ENCODE peak calls at places on chromosomes 6 and 20, in four cellular contexts. One of them, this sample, is unnamed.

GRCh38 chr6:36444470-36444869 is 1.7 kb downstream of the KCTD20 start:
- DNase-seq in heart left ventricle: no peak
- DNase-seq in left lung: no peak
- DNase-seq in tibial nerve: no peak
- DNase-seq in this sample: no peak

GRCh38 chr20:10060223-10060622 is 25.4 kb downstream of the ANKEF1 start:
- DNase-seq in heart left ventricle: no peak
- DNase-seq in left lung: no peak
- DNase-seq in tibial nerve: no peak
- DNase-seq in this sample: no peak

GRCh38 chr20:49276895-49277785 is 717 bp downstream of the ZNFX1 start:
- DNase-seq in left lung: peak; percentile 86
- DNase-seq in tibial nerve: peak; percentile 14
- DNase-seq in heart left ventricle: peak; percentile 50
- DNase-seq in this sample: no peak

GRCh38 chr6:125945378-125946141 is 11.0 kb upstream of the HINT3 start:
- DNase-seq in tibial nerve: no peak
- DNase-seq in heart left ventricle: no peak
- DNase-seq in left lung: no peak
- DNase-seq in this sample: no peak

GRCh38 chr20:5393218-5393870 is 76.6 kb upstream of the PROKR2 start:
- DNase-seq in tibial nerve: no peak
- DNase-seq in left lung: no peak
- DNase-seq in heart left ventricle: no peak
- DNase-seq in this sample: no peak

GRCh38 chr6:43604174-43604573 is 24.9 kb downstream of the GTPBP2 start:
- DNase-seq in heart left ventricle: no peak
- DNase-seq in tibial nerve: no peak
- DNase-seq in left lung: no peak
- DNase-seq in this sample: no peak

GRCh38 chr20:48192109-48192508 is 406.8 kb upstream of the SULF2 start:
- DNase-seq in tibial nerve: no peak
- DNase-seq in left lung: no peak
- DNase-seq in heart left ventricle: no peak
- DNase-seq in this sample: no peak

GRCh38 chr6:50272611-50273010 is 222.9 kb upstream of the DEFB112 start:
- DNase-seq in tibial nerve: no peak
- DNase-seq in left lung: no peak
- DNase-seq in heart left ventricle: no peak
- DNase-seq in this sample: no peak

GRCh38 chr6:89500486-89501020 is 67.6 kb downstream of the ANKRD6 start:
- DNase-seq in left lung: no peak
- DNase-seq in tibial nerve: no peak
- DNase-seq in heart left ventricle: no peak
- DNase-seq in this sample: no peak

GRCh38 chr20:4171538-4172116 is 156.3 kb upstream of the RNF24 start:
- DNase-seq in left lung: no peak
- DNase-seq in tibial nerve: no peak
- DNase-seq in heart left ventricle: no peak
- DNase-seq in this sample: no peak

GRCh38 chr20:31719644-31720485 is 2.8 kb downstream of the BCL2L1 start:
- DNase-seq in tibial nerve: no peak
- DNase-seq in heart left ventricle: no peak
- DNase-seq in left lung: no peak
- DNase-seq in this sample: no peak

GRCh38 chr6:15399651-15400470 is 154.0 kb downstream of the JARID2 start:
- DNase-seq in tibial nerve: peak; percentile 46
- DNase-seq in left lung: no peak
- DNase-seq in heart left ventricle: peak; percentile 79
- DNase-seq in this sample: peak; percentile 88

GRCh38 chr20:33704197-33704924 is 15.7 kb downstream of the PXMP4 start:
- DNase-seq in heart left ventricle: no peak
- DNase-seq in tibial nerve: no peak
- DNase-seq in left lung: no peak
- DNase-seq in this sample: no peak
- TF ChIP-seq CTCF in heart left ventricle: no peak
- TF ChIP-seq CTCF in tibial nerve: no peak
- TF ChIP-seq CTCF in left lung: no peak
- TF ChIP-seq CTCF in this sample: no peak

GRCh38 chr6:151075943-151076555 is 163.7 kb upstream of the AKAP12 start:
- DNase-seq in tibial nerve: no peak
- DNase-seq in heart left ventricle: no peak
- DNase-seq in left lung: no peak
- DNase-seq in this sample: no peak
- H3K27ac ChIP-seq in tibial nerve: no peak overlapping the region
- H3K27ac ChIP-seq in heart left ventricle: no peak overlapping the region
- H3K27ac ChIP-seq in left lung: no peak overlapping the region
- H3K27ac ChIP-seq in this sample: no peak overlapping the region

GRCh38 chr6:104957301-104958177 is 632 bp downstream of the LIN28B start:
- DNase-seq in heart left ventricle: no peak
- DNase-seq in tibial nerve: no peak
- DNase-seq in left lung: no peak
- DNase-seq in this sample: no peak
- H3K4me3 ChIP-seq in heart left ventricle: no peak overlapping the region
- H3K4me3 ChIP-seq in tibial nerve: no peak overlapping the region
- H3K4me3 ChIP-seq in left lung: no peak overlapping the region
- H3K4me3 ChIP-seq in this sample: peak overlapping the region; percentile 31

DNA sequence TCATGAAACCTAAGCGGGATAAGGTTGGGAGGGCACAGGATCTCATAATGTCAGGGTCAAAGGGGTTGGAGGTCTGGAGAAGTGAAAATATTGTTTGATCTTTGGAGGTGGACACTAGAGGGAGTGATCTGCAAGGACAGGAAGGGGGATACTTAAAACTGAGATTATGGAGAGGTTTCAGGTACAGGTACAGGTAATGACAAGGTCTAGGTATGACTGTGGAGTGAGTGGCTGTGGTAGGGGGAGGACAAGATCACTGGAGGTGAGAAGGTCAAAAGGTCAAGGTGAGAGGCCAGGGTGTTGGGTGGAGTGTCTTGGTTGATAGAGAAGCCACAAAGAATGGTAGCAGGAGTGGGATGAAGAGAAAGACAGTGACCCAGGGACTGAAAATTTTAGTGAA is 16.8 kb upstream of the NOTCH4 start:
- DNase-seq in tibial nerve: no peak
- DNase-seq in left lung: no peak
- DNase-seq in heart left ventricle: no peak
- DNase-seq in this sample: no peak
- TF ChIP-seq CTCF in tibial nerve: no peak
- TF ChIP-seq CTCF in left lung: no peak
- TF ChIP-seq CTCF in heart left ventricle: no peak
- TF ChIP-seq CTCF in this sample: no peak